ENCODE peak calls at places on chromosomes 4 and X, in six cellular contexts. M is A549, J is GM12892, B is body of pancreas, I is HepG2, Y is heart left ventricle. L is an unnamed sample.

GRCh38 chr4:128320656-128321055 is 33.0 kb upstream of the PGRMC2 start:
- DNase-seq in J (no peak), B (no peak), I (no peak), M (no peak), Y (no peak), L (no peak)

GRCh38 chr4:66014146-66014765 is 344.0 kb upstream of the EPHA5 start:
- DNase-seq in B (no peak), I (peak; percentile 16), M (no peak), Y (no peak), J (no peak), L (no peak)

GRCh38 chr4:2416564-2417195 is 1.8 kb downstream of the ZFYVE28 start:
- DNase-seq in I (no peak), M (no peak), J (no peak), Y (no peak), B (no peak), L (no peak)

GRCh38 chr4:11614426-11614825 is 185.7 kb upstream of the HS3ST1 start:
- DNase-seq in M (peak; percentile 6), Y (no peak), I (no peak), J (no peak), B (peak; percentile 28), L (no peak)

GRCh38 chr4:61332671-61333070 is 132.5 kb downstream of the ADGRL3 start:
- DNase-seq in J (no peak), Y (no peak), I (no peak), B (no peak), M (no peak), L (no peak)

GRCh38 chr4:21512351-21512750 is 436.2 kb downstream of the KCNIP4 start:
- DNase-seq in Y (no peak), J (no peak), B (peak; percentile 3), M (peak; percentile 0), I (no peak), L (no peak)

GRCh38 chrX:10629905-10630304 is 9.5 kb upstream of the MID1 start:
- DNase-seq in M (no peak), B (no peak), J (no peak), I (no peak), Y (no peak), L (no peak)

GRCh38 chrX:46929439-46930018 is 17.3 kb downstream of the JADE3 start:
- DNase-seq in Y (no peak), B (no peak), J (no peak), I (no peak), M (no peak), L (no peak)

GRCh38 chr4:134753390-134753789 is 551.8 kb upstream of the PABPC4L start:
- DNase-seq in J (no peak), M (no peak), Y (no peak), I (no peak), B (no peak), L (no peak)

GRCh38 chr4:184473265-184473514 is 1.2 kb downstream of the IRF2 start:
- DNase-seq in J (no peak), B (no peak), I (no peak), M (no peak), Y (no peak), L (no peak)
- TF ChIP-seq POLR2A in J (no peak), B (no peak), I (no peak), M (no peak), Y (no peak), L (peak; percentile 7)

GRCh38 chr4:38323141-38323634 is 340.8 kb upstream of the KLF3 start:
- DNase-seq in I (no peak), Y (no peak), J (no peak), B (no peak), M (no peak), L (no peak)
- TF ChIP-seq POLR2A in I (peak; percentile 46), Y (no peak), J (peak; percentile 80), B (no peak), M (no peak), L (no peak)

GRCh38 chrX:155027509-155028066 is 944 bp downstream of the FUNDC2 start:
- DNase-seq in J (no peak), B (peak; percentile 63), Y (no peak), I (peak; percentile 11), M (no peak), L (no peak)
- TF ChIP-seq POLR2A in J (no peak), B (peak; percentile 12), Y (no peak), I (no peak), M (no peak), L (peak; percentile 84)

GRCh38 chrX:12956704-12957541 is 18.0 kb upstream of the TMSB4X start:
- DNase-seq in J (peak; percentile 55), B (peak; percentile 40), I (no peak), Y (no peak), M (peak; percentile 52), L (no peak)
- TF ChIP-seq POLR2A in J (peak; percentile 46), B (no peak), I (no peak), Y (no peak), M (no peak), L (no peak)

DNA sequence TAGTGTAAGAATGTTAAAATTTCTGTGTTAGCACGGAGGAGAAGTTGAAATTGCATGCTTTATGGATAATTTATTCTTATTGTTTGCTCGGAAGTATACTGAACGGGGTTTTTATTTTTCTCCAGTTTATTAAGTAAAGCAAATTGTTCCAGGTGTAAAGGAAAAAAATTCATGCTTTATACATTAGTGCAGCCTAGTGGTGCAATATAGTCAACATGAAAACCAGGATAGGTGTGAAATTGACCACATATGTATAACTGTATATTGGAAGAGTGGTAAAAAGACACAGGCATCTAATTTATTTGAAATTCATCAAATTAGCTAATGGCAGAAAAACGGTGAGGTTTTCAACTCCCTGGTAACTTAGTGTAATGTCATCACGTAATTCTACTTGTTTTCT is 959 bp downstream of the BRS3 start:
- DNase-seq in B (no peak), I (no peak), M (no peak), Y (no peak), J (no peak), L (no peak)
- TF ChIP-seq POLR2A in B (no peak), I (no peak), M (no peak), Y (no peak), J (no peak), L (no peak)

GRCh38 chrX:24079405-24079804 is 24.6 kb downstream of the EIF2S3 start:
- DNase-seq in J (no peak), M (no peak), B (no peak), Y (no peak), I (no peak), L (no peak)
- TF ChIP-seq POLR2A in J (no peak), M (no peak), B (no peak), Y (no peak), I (no peak), L (no peak)

DNA sequence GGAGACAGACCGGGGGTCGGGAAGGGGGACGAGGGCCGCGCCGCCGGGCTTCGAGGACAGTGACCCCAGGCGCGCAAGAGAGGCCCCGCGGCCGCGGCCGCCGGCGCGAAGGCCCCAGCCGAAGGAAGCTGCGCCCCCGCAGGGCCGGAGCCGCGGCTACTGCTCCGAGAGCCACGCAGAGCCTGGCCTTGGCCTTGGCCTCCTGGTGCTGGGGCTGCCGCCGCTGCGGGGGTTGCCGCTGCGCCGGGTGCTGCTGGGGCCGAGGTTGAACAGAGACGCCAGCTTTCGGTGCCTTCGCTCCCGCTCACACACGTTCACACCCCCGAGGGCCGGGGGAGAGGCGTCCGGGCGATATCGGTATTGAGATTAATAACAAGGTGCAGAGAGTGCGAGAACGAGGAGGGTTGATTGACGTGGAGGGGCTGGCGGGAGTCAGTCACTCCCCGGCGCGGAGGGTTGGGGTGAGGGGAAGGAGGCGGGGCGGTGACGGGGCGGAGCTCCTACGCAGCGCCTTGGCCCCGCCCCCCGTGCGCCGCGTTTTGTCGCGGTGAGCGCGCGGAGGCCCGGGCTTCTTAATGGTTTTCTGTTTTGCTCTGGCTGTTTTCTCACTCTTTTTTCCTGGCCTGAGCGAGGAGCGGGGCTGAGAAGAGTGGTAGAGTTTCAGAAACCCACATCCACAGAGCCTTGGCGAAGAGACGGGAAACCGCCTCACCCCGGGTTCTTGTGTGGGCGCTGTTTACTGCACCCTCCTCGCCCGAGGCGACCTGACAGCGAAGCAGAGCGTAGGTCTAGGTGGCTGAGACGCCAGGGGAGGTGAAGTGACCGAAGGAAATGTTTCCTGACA is 890 bp upstream of the CNOT6L start:
- DNase-seq in B (peak; percentile 93), Y (peak; percentile 96), M (peak; percentile 59), J (peak; percentile 67), I (peak; percentile 52), L (peak; percentile 96)
- TF ChIP-seq POLR2A in B (peak; percentile 89), Y (peak; percentile 58), M (peak; percentile 46), J (peak; percentile 65), I (peak; percentile 70), L (peak; percentile 90)